ENCODE peak calls at places on chromosomes 1 and 21, in seven cellular contexts. D is nephron progenitor cell, M is gastrocnemius medialis, Z is left lung, O is progenitor cell of endocrine pancreas, R is kidney, G is dorsolateral prefrontal cortex. K is an unnamed sample.

GRCh38 chr1:115454835-115455511 is 116.9 kb upstream of the NGF start:
- DNase-seq in D (no peak), M (peak; percentile 25), Z (no peak), O (no peak), R (no peak), G (no peak), K (peak; percentile 53)

GRCh38 chr1:40652979-40653378 is 12.5 kb downstream of the RIMS3 start:
- DNase-seq in D (no peak), M (no peak), Z (no peak), O (no peak), R (no peak), G (no peak), K (no peak)

GRCh38 chr1:217393901-217394300 is 237.0 kb downstream of the GPATCH2 start:
- DNase-seq in D (no peak), M (no peak), Z (no peak), O (no peak), R (no peak), G (no peak), K (no peak)

GRCh38 chr1:8004113-8004802 is 21.9 kb downstream of the ERRFI1 start:
- DNase-seq in D (no peak), M (peak; percentile 70), Z (no peak), O (no peak), R (no peak), G (peak; percentile 65), K (no peak)

GRCh38 chr21:37783016-37783415 is 133.2 kb downstream of the KCNJ6 start:
- DNase-seq in D (no peak), M (no peak), Z (no peak), O (no peak), R (no peak), G (no peak), K (no peak)

GRCh38 chr1:212760126-212760823 is 31.3 kb downstream of the NSL1 start:
- DNase-seq in D (peak; percentile 12), M (no peak), Z (peak; percentile 34), O (no peak), R (no peak), G (no peak), K (no peak)

GRCh38 chr1:224406216-224406615 is 28.4 kb downstream of the WDR26 start:
- DNase-seq in D (no peak), M (no peak), Z (no peak), O (no peak), R (no peak), G (no peak), K (no peak)

GRCh38 chr21:28856588-28857250 is 136.0 kb downstream of the LTN1 start:
- DNase-seq in D (peak; percentile 35), M (no peak), Z (no peak), O (no peak), R (no peak), G (no peak), K (no peak)

GRCh38 chr1:119636500-119637089 is 11.5 kb downstream of the ZNF697 start:
- DNase-seq in D (no peak), M (no peak), Z (no peak), O (no peak), R (no peak), G (no peak), K (no peak)

GRCh38 chr1:151811181-151811580 is 6.0 kb upstream of the LINGO4 start:
- DNase-seq in D (no peak), M (no peak), Z (no peak), O (no peak), R (no peak), G (no peak), K (no peak)

GRCh38 chr1:180881806-180882509 is 30.7 kb upstream of the KIAA1614 start:
- DNase-seq in D (no peak), M (no peak), Z (no peak), O (no peak), R (no peak), G (no peak), K (peak; percentile 59)

GRCh38 chr1:39788758-39789570 is at the start of gene BMP8B:
- DNase-seq in D (peak; percentile 48), M (peak; percentile 8), Z (peak; percentile 93), O (peak; percentile 30), R (peak; percentile 93), G (peak; percentile 19), K (no peak)

GRCh38 chr1:227379555-227379892 is 61.2 kb upstream of the CDC42BPA start:
- DNase-seq in D (no peak), M (no peak), Z (no peak), O (no peak), R (no peak), G (no peak), K (no peak)

GRCh38 chr1:248593226-248593625 is 4.3 kb downstream of the OR2T10 start:
- DNase-seq in D (no peak), M (no peak), Z (no peak), O (no peak), R (no peak), G (no peak), K (no peak)

GRCh38 chr1:153728305-153729066 is 636 bp downstream of the INTS3 start:
- DNase-seq in D (peak; percentile 54), M (no peak), Z (peak; percentile 84), O (peak; percentile 26), R (peak; percentile 85), G (peak; percentile 17), K (peak; percentile 15)

GRCh38 chr21:14972678-14973077 is 92.1 kb downstream of the NRIP1 start:
- DNase-seq in D (no peak), M (no peak), Z (no peak), O (no peak), R (no peak), G (no peak), K (no peak)

GRCh38 chr1:182752077-182752826 is 37.3 kb upstream of the NPL start:
- DNase-seq in D (peak; percentile 21), M (no peak), Z (no peak), O (no peak), R (no peak), G (peak; percentile 61), K (no peak)

GRCh38 chr21:35483267-35483666 is 434.2 kb upstream of the RUNX1 start:
- DNase-seq in D (no peak), M (no peak), Z (no peak), O (no peak), R (no peak), G (no peak), K (no peak)

GRCh38 chr1:193125369-193125768 is 3.5 kb downstream of the CDC73 start:
- DNase-seq in D (no peak), M (no peak), Z (no peak), O (no peak), R (no peak), G (no peak), K (no peak)

GRCh38 chr1:14106679-14107313 is 406.8 kb downstream of the PRDM2 start:
- DNase-seq in D (no peak), M (no peak), Z (no peak), O (no peak), R (no peak), G (no peak), K (no peak)

DNA sequence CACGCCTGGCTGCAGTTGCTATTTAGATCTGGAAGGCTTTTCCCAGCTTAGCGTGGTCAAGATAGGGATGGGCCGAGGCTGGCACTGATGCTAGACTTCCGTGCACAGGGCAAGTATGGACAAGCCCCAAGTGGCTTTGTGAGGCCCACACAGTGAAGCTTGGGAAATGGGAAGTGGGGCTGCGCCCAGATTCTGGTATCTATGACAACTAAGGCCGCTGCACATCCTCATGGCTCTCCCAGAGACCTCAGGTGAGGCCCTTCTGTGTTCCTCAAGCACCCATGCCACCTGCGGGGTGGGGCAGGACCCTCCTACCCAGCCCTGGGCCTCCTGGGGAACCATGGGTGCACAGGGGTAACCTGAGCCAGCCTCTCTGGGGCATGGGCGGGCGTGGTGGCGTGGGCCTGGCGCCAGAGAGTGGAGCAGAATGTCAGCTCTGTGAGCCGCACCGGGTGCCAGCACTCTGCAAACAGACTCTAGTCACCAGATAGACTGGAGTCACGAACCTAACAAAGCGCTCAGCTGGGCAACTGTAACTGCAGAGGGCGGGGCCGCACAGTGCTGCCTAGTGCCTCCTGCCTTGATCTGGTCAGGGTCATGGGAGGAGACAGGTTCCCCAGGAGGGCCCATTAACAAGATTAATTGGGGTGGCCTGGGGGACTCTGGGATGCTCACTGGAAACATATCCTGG is 46.4 kb downstream of the ELF3 start:
- DNase-seq in D (peak; percentile 17), M (no peak), Z (peak; percentile 86), O (no peak), R (peak; percentile 82), G (no peak), K (no peak)
- TF ChIP-seq CTCF in D (no peak), M (no peak), Z (no peak), O (no peak), R (no peak), G (no peak), K (no peak)

DNA sequence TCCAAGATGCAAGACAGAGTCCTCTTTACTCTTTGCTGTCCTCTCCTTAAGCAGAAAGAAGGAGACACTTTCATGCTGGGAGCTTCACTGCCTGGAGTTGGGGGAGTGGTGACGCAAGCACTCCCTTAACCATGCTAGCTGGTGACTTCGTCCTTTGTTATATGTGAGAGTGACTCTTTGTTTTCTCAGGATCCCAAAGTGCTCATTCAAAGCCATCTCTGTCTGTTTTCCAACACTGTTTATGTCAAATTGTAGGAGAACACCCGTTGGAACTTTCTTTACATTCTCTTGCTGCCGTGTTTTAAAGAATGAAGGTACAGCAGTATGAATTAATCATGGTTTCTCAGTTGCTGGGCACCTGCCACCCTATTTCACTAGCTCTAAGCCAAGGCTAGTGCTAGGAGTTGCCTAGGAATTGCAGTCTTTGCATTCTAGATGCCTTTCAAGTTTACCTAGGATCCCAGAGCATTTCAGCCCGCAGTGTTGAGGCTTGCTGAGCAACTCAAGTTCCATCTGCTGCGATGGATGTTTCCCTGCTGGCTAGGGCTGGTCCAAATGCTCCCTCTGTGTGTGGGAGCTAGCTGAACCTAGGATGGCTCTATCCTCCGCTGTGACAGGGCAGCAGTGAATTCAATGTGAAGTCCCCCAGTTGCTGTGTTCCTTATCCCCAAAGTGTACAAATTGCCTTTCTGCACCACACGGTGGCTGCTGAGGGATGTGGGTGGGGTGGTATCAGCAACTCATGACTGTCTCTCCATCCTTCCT is 82.6 kb upstream of the GPR52 start:
- DNase-seq in D (no peak), M (no peak), Z (no peak), O (no peak), R (no peak), G (peak; percentile 63), K (no peak)
- TF ChIP-seq CTCF in D (no peak), M (no peak), Z (no peak), O (no peak), R (no peak), G (no peak), K (no peak)

GRCh38 chr1:24275104-24275410 is 44.1 kb upstream of the GRHL3 start:
- DNase-seq in D (no peak), M (no peak), Z (no peak), O (no peak), R (no peak), G (no peak), K (no peak)
- TF ChIP-seq CTCF in D (no peak), M (no peak), Z (no peak), O (no peak), R (no peak), G (no peak), K (no peak)

DNA sequence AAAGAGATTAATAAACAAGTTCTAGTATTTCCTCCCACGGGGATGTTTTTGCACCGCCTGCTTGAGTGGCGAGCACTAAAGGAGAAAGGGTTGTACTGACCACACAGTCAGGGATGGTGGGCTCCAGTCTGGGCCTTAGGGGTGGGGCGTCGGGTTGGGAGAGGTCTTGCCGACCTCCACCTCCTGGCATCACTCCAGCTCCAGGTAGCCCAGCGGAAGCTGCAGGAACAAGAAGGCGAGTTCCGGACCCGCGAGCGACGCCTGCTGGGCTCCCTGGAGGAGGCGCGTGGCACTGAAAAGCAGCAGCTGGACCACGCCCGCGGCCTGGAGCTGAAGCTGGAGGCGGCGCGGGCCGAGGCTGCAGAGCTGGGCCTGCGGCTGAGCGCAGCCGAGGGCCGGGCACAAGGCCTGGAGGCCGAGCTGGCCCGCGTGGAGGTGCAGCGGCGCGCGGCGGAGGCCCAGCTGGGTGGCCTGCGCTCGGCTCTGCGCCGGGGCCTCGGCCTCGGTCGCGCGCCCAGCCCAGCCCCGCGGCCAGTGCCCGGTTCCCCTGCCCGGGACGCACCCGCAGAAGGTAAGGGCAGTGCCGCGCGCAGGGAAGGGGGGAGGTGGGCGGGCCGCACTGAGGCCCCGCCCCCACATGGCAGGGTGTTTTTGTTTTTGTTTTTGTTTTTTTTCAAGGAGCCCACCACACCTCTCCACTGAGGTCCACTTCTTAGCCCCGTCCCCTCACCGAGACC is 19.7 kb downstream of the MFAP2 start:
- DNase-seq in D (peak; percentile 93), M (peak; percentile 56), Z (peak; percentile 95), O (peak; percentile 90), R (peak; percentile 94), G (peak; percentile 67), K (peak; percentile 79)
- TF ChIP-seq CTCF in D (peak; percentile 63), M (peak; percentile 64), Z (peak; percentile 72), O (peak; percentile 86), R (peak; percentile 63), G (no peak), K (peak; percentile 86)

K was measured in HFFc6.